ENCODE peak calls at places on chromosomes 1 and 21, in seven cellular contexts. G is HFF-Myc, H is tibial artery, B is prostate gland, V is heart left ventricle, M is fibroblast of mammary gland, I is dorsolateral prefrontal cortex. Z is an unnamed sample.

GRCh38 chr1:234933475-234933874 is 195.2 kb downstream of the TOMM20 start:
- DNase-seq in V (peak; percentile 72), H (peak; percentile 86), G (peak; percentile 32), M (peak; percentile 81), I (no peak), B (no peak), Z (no peak)

GRCh38 chr21:42609806-42610205 is 43.6 kb upstream of the PDE9A start:
- DNase-seq in M (no peak), H (no peak), B (no peak), G (no peak), V (no peak), I (peak; percentile 5), Z (peak; percentile 49)

GRCh38 chr1:87632232-87632631 is 303.6 kb downstream of the LMO4 start:
- DNase-seq in M (no peak), B (no peak), I (no peak), V (no peak), G (no peak), H (no peak), Z (no peak)

GRCh38 chr21:31366825-31367224 is 22.8 kb upstream of the TIAM1 start:
- DNase-seq in M (peak; percentile 89), H (no peak), V (no peak), G (peak; percentile 60), B (peak; percentile 53), I (no peak), Z (peak; percentile 48)

GRCh38 chr1:108079550-108079949 is 114.6 kb upstream of the VAV3 start:
- DNase-seq in G (no peak), B (no peak), V (no peak), H (no peak), I (no peak), M (no peak), Z (no peak)

GRCh38 chr1:25520446-25521061 is 22.9 kb upstream of the LDLRAP1 start:
- DNase-seq in G (peak; percentile 21), H (no peak), I (peak; percentile 80), M (peak; percentile 72), B (peak; percentile 71), V (peak; percentile 68), Z (peak; percentile 58)

GRCh38 chr1:164586619-164587018 is 27.6 kb downstream of the PBX1 start:
- DNase-seq in G (no peak), H (no peak), B (no peak), M (no peak), V (no peak), I (no peak), Z (no peak)

GRCh38 chr21:45575304-45575992 is 33.2 kb upstream of the SLC19A1 start:
- DNase-seq in I (no peak), V (no peak), G (no peak), H (peak; percentile 55), M (no peak), B (no peak), Z (no peak)

GRCh38 chr1:45685308-45686080 is 839 bp downstream of the GPBP1L1 start:
- DNase-seq in G (no peak), I (no peak), H (no peak), V (no peak), B (peak; percentile 21), M (peak; percentile 16), Z (no peak)

GRCh38 chr1:27564710-27565649 is 39.0 kb downstream of the AHDC1 start:
- DNase-seq in V (peak; percentile 81), G (no peak), B (no peak), H (peak; percentile 89), M (no peak), I (no peak), Z (no peak)

GRCh38 chr1:87787551-87787950 is 458.9 kb downstream of the LMO4 start:
- DNase-seq in I (no peak), H (no peak), B (no peak), G (no peak), M (peak; percentile 43), V (no peak), Z (no peak)

GRCh38 chr1:54499097-54500029 is 48.7 kb upstream of the ACOT11 start:
- DNase-seq in H (no peak), G (no peak), I (no peak), B (peak; percentile 30), V (no peak), M (peak; percentile 19), Z (no peak)

DNA sequence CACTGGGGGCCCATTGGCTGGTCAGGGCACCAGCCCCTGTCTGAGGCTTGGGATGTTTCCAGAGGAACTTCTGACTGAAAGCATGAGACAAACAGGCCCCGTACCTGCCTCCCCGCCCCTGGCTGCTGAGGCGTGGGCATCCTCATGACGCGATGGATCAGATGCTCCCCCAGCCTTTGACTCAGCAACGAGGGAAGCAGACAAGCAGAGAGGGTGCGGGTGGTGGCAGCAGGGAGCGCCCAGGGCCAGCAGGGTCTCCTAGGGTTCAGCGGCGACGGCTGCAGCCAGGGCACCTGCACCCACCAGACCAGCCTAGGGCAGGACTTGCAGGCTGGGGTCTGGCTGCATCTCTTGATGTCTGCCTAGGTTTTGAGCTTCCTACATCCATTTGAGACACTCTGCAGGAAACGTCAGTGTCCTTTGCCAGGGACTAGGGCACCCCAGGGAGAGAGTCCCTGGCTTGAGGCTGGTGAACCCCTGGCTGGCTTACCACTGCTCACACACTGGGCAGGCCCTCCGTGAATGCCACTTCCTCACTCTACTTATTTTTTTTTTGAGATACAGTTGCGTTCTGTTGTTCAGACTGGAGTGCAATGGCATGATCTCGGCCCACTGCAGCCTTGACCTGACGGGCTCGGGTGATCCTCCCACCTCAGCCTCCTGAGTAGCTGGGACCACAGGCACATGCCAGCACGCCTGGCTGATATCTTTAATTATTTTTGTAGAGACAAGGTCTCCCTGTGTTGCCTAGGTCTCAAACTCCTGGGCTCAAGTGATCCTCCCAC is 63.3 kb downstream of the DHRS3 start:
- DNase-seq in M (no peak), I (no peak), H (peak; percentile 67), V (no peak), B (no peak), G (no peak), Z (no peak)
- H3K4me3 ChIP-seq in M (no peak overlapping the region), I (no peak overlapping the region), H (no peak overlapping the region), V (no peak overlapping the region), B (no peak overlapping the region), G (no peak overlapping the region), Z (no peak overlapping the region)

GRCh38 chr21:26849428-26850115 is 4.4 kb upstream of the ADAMTS1 start:
- DNase-seq in V (no peak), B (no peak), M (peak; percentile 80), H (no peak), I (no peak), G (no peak), Z (no peak)

GRCh38 chr21:26852422-26852821 is 7.2 kb upstream of the ADAMTS1 start:
- DNase-seq in G (no peak), I (no peak), B (no peak), V (no peak), M (no peak), H (no peak), Z (no peak)

GRCh38 chr21:26851109-26851944 is 6.1 kb upstream of the ADAMTS1 start:
- DNase-seq in I (no peak), B (no peak), H (no peak), M (no peak), V (no peak), G (no peak), Z (no peak)

GRCh38 chr21:26847951-26848350 is 2.7 kb upstream of the ADAMTS1 start:
- DNase-seq in B (no peak), G (no peak), I (no peak), V (no peak), H (no peak), M (no peak), Z (no peak)

DNA sequence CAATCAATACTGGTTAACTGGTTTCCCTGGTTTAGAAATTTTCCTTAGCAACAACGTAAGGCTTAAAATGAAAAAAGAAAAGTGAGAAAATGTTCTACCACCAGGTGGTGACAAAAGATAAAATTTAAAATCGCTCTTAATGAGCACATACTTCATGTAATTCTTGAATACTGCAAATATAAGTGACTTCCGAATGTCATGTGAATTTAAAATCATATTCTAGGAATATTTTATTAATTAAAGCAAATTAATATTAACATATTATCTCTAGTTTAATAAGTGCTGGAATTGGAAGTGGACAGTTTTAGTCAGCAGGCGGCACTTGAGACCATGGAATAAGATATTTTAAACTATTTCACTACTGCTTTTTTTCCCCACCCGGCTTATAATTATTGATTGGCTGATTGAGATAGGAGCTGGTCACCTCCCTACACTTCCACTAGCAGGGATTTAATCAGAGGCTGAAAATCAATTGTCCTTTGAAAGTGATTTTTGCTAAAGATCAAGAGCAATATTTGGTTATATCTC is 5.0 kb upstream of the ADAMTS1 start:
- DNase-seq in I (no peak), M (peak; percentile 63), H (no peak), B (no peak), V (no peak), G (no peak), Z (no peak)
- TF ChIP-seq CTCF in I (peak; percentile 86), M (peak; percentile 67), H (peak; percentile 85), B (peak; percentile 65), V (peak; percentile 44), G (peak; percentile 39), Z (no peak)

GRCh38 chr1:39106949-39107740 is 81.0 kb downstream of the NDUFS5 start:
- DNase-seq in H (no peak), V (no peak), B (no peak), I (no peak), G (no peak), M (no peak), Z (no peak)

GRCh38 chr1:39105841-39106765 is 80.0 kb downstream of the NDUFS5 start:
- DNase-seq in I (no peak), B (peak; percentile 35), G (no peak), V (peak; percentile 70), M (peak; percentile 51), H (peak; percentile 77), Z (no peak)

GRCh38 chr1:39109653-39110052 is 83.5 kb downstream of the NDUFS5 start:
- DNase-seq in M (no peak), G (no peak), V (no peak), I (no peak), B (no peak), H (no peak), Z (no peak)

GRCh38 chr1:39110325-39110851 is 84.2 kb downstream of the NDUFS5 start:
- DNase-seq in B (no peak), I (no peak), H (no peak), G (no peak), M (peak; percentile 96), V (no peak), Z (peak; percentile 54)

GRCh38 chr1:39107891-39108290 is 81.7 kb downstream of the NDUFS5 start:
- DNase-seq in H (no peak), G (no peak), B (no peak), I (no peak), V (no peak), M (no peak), Z (no peak)
- H3K4me3 ChIP-seq in H (peak overlapping the region; percentile 72), G (no peak overlapping the region), B (no peak overlapping the region), I (peak overlapping the region; percentile 19), V (peak overlapping the region; percentile 92), M (no peak overlapping the region), Z (no peak overlapping the region)

DNA sequence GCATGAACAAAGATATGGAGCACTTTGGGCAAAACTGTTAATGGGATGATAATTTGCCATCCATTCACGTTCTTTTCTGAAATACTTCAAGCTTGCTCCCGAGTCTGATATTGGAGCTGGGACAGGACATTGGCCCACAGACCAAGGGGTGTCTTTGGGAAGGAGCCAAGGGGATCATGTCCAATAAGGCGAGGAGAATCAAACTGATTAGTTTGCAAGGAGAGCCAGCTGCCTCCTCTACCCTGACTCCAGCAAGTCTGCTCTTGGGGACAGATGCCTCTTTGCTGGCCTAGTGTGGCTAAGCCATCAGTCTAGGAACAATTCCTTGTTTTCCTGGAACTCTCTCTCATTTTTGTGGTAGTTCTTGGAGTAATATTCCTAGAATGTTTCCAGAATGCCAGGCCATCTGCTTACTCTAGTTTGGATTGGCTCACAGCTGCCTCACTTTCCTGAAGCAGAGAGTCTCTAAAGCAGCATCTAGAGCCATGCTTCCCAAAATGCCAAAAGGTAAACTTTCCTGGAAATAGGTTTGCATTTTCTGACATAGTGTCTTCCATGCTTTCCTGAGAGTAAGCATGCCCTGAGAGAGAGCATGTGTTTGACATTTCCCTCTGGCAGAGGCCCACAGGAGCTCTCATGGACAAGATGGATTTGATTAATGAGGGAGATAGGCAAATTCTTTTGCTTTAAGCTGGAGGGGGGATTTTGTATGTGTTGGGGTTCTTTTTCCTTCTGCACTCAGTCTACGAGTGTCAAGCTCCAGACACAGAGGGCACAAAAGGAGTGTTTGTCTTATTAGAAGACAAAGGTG is 145.6 kb downstream of the GDAP2 start:
- DNase-seq in G (no peak), H (no peak), B (no peak), M (no peak), V (no peak), I (no peak), Z (no peak)
- TF ChIP-seq CTCF in G (no peak), H (no peak), B (no peak), M (no peak), V (no peak), I (no peak), Z (no peak)

Z was measured in lower leg skin.